ENCODE peak calls at places on chromosome 7, in nine cellular contexts. A is cardiac muscle cell, E is fibroblast of lung, Y is small intestine, H is spleen, L is AG04450, I is BE2C, C is tibial nerve, U is AG09309. W is an unnamed sample.

GRCh38 chr7:7569113-7569527 is 2.4 kb downstream of the MIOS start:
- DNase-seq in U (no peak), C (no peak), Y (no peak), I (no peak), A (no peak), L (no peak), E (no peak), H (no peak), W (no peak)

GRCh38 chr7:31948041-31948440 is 122.2 kb downstream of the PDE1C start:
- DNase-seq in C (no peak), U (peak; percentile 54), E (peak; percentile 87), I (no peak), H (no peak), A (peak; percentile 63), Y (peak; percentile 92), L (peak; percentile 33), W (peak; percentile 90)

GRCh38 chr7:101488826-101489572 is 126.3 kb downstream of the COL26A1 start:
- DNase-seq in L (no peak), I (no peak), Y (no peak), U (no peak), A (no peak), E (no peak), C (no peak), H (no peak), W (peak; percentile 79)

GRCh38 chr7:143222782-143223181 is 945 bp downstream of the TAS2R40 start:
- DNase-seq in L (no peak), U (no peak), Y (no peak), I (no peak), E (no peak), C (no peak), H (peak; percentile 88), A (no peak), W (no peak)

GRCh38 chr7:40057292-40057691 is 77.1 kb downstream of the MPLKIP start:
- DNase-seq in E (peak; percentile 63), L (no peak), A (peak; percentile 46), C (no peak), I (no peak), Y (peak; percentile 77), U (no peak), H (no peak), W (no peak)

GRCh38 chr7:128164061-128164954 is 76.8 kb upstream of the LEP start:
- DNase-seq in Y (no peak), A (peak; percentile 42), I (no peak), U (peak; percentile 13), E (peak; percentile 24), C (no peak), L (no peak), H (no peak), W (no peak)

GRCh38 chr7:92057375-92057774 is 76.9 kb downstream of the CYP51A1 start:
- DNase-seq in U (no peak), Y (peak; percentile 97), L (no peak), I (no peak), C (no peak), E (no peak), A (no peak), H (no peak), W (no peak)

GRCh38 chr7:149007615-149008014 is 20.7 kb downstream of the PDIA4 start:
- DNase-seq in I (no peak), H (peak; percentile 60), U (no peak), A (no peak), Y (no peak), L (no peak), E (no peak), C (no peak), W (no peak)

GRCh38 chr7:116632349-116632748 is 39.6 kb upstream of the MET start:
- DNase-seq in C (no peak), U (peak; percentile 4), E (no peak), Y (no peak), H (no peak), I (no peak), L (no peak), A (no peak), W (no peak)

GRCh38 chr7:1503816-1504775 is at the start of gene INTS1:
- DNase-seq in H (peak; percentile 98), L (peak; percentile 63), A (peak; percentile 91), C (peak; percentile 91), E (peak; percentile 90), U (peak; percentile 35), Y (peak; percentile 93), I (peak; percentile 93), W (peak; percentile 18)

GRCh38 chr7:54864718-54865117 is 105.7 kb upstream of the SEC61G start:
- DNase-seq in U (no peak), C (no peak), L (peak; percentile 23), Y (no peak), E (peak; percentile 28), H (no peak), A (no peak), I (no peak), W (no peak)

GRCh38 chr7:135259702-135260101 is 26.1 kb downstream of the STRA8 start:
- DNase-seq in C (no peak), L (no peak), I (no peak), A (no peak), Y (no peak), U (no peak), E (no peak), H (no peak), W (no peak)

GRCh38 chr7:4612237-4612636 is 69.9 kb upstream of the FOXK1 start:
- DNase-seq in I (no peak), U (no peak), E (no peak), L (no peak), C (no peak), Y (no peak), A (no peak), H (peak; percentile 34), W (no peak)
- H3K4me3 ChIP-seq in I (no peak overlapping the region), U (no peak overlapping the region), E (no peak overlapping the region), L (no peak overlapping the region), C (no peak overlapping the region), Y (no peak overlapping the region), A (no peak overlapping the region), H (no peak overlapping the region), W (no peak overlapping the region)

GRCh38 chr7:80918909-80919721 is at the start of gene SEMA3C:
- DNase-seq in C (peak; percentile 78), U (peak; percentile 91), L (peak; percentile 87), I (peak; percentile 93), E (peak; percentile 96), Y (peak; percentile 90), A (peak; percentile 98), H (peak; percentile 91), W (peak; percentile 75)
- H3K4me3 ChIP-seq in C (peak within 1 kb of the TSS; percentile 63), U (peak within 1 kb of the TSS; percentile 52), L (peak within 1 kb of the TSS; percentile 69), I (peak within 1 kb of the TSS; percentile 72), E (peak within 1 kb of the TSS; percentile 96), Y (peak within 1 kb of the TSS; percentile 62), A (peak within 1 kb of the TSS; percentile 90), H (peak within 1 kb of the TSS; percentile 39), W (peak within 1 kb of the TSS; percentile 52)

GRCh38 chr7:15916666-15917388 is 230.3 kb upstream of the MEOX2 start:
- DNase-seq in A (peak; percentile 41), H (no peak), L (no peak), I (no peak), E (peak; percentile 65), U (peak; percentile 16), C (no peak), Y (no peak), W (no peak)
- H3K4me3 ChIP-seq in A (no peak overlapping the region), H (no peak overlapping the region), L (no peak overlapping the region), I (no peak overlapping the region), E (peak overlapping the region; percentile 27), U (no peak overlapping the region), C (no peak overlapping the region), Y (no peak overlapping the region), W (no peak overlapping the region)

DNA sequence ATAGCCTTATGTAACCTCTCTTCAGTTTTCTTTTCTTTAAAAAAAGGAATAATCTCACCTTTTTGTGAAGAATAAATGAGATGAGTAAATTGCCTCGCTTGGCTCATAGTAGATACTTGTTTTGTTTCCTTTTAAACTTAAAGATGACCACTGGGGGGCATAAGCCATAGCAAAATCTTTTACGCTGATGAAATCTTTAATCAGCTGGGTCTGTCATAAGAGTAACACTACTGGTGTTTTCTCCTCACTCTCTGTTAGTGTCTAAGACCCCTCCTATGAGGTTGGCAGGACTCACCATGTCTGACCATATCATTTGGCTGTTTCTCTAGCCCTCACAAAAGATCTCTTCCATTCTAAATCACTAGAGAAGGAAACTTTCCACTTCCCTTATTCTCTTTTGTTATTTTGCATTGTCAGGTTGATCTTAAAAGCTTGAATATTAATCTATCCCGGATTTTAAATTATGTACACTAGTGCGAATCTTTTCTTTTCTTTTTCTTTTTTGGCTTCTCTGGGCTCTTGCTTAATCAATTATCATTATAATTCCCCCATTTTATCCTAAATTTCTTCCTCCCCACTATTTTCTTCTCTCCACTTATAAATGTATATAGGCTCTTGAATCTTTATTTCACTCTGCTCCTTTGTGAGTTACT is 12.5 kb downstream of the STAG3 start:
- DNase-seq in L (peak; percentile 24), H (no peak), U (no peak), A (peak; percentile 65), E (peak; percentile 73), Y (peak; percentile 45), I (no peak), C (no peak), W (peak; percentile 11)
- H3K4me3 ChIP-seq in L (no peak overlapping the region), H (no peak overlapping the region), U (no peak overlapping the region), A (no peak overlapping the region), E (no peak overlapping the region), Y (no peak overlapping the region), I (no peak overlapping the region), C (no peak overlapping the region), W (no peak overlapping the region)

DNA sequence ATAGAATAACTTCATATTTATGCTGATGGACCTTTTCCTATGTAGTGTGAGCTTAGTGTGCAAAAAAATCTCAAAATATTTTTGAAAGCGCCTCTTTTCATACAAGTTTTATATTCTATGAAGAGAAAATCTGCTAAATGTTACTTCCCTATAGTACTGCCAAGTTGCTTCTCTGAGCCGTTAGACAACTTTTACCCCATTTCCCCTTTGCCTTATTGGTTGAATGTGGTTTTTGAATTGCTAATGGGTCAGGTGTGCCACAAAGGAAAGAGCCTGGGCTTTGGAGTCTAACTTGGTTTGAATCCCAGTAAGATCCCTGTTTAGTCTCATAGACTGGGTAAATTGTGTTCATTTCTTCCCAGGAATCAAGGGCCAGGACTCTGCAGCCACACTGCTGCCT is 261.5 kb downstream of the SNX10 start:
- DNase-seq in H (no peak), Y (no peak), U (no peak), L (no peak), I (no peak), C (no peak), E (no peak), A (no peak), W (no peak)
- H3K4me3 ChIP-seq in H (no peak overlapping the region), Y (no peak overlapping the region), U (no peak overlapping the region), L (no peak overlapping the region), I (no peak overlapping the region), C (no peak overlapping the region), E (no peak overlapping the region), A (no peak overlapping the region), W (no peak overlapping the region)

W was measured in BJ.